ENCODE peak calls at places on chromosomes 3 and 15, in four cellular contexts. T is HAP-1, L is T-helper 9 cell, B is EL. J is an unnamed sample.

GRCh38 chr3:99716463-99716995 is 78.1 kb downstream of the COL8A1 start:
- DNase-seq in L (no peak), B (no peak), T (no peak), J (no peak)

GRCh38 chr15:69337133-69337532 is 38.4 kb downstream of the PAQR5 start:
- DNase-seq in T (peak), L (no peak), B (peak), J (no peak)

GRCh38 chr15:91271565-91272153 is 171.6 kb downstream of the SV2B start:
- DNase-seq in T (peak), L (peak), B (peak), J (peak)

GRCh38 chr3:69806735-69807438 is 67.6 kb downstream of the MITF start:
- DNase-seq in B (peak), L (no peak), T (no peak), J (no peak)

GRCh38 chr15:23422946-23423708 is 23.9 kb downstream of the GOLGA6L2 start:
- DNase-seq in B (peak), L (no peak), T (no peak), J (no peak)

GRCh38 chr3:11545186-11545851 is 98.4 kb downstream of the VGLL4 start:
- DNase-seq in B (no peak), L (no peak), T (no peak), J (no peak)

GRCh38 chr3:69588170-69588569 is 151.1 kb upstream of the MITF start:
- DNase-seq in T (no peak), B (no peak), L (no peak), J (no peak)

GRCh38 chr3:192055946-192056345 is 595.0 kb downstream of the PYDC2 start:
- DNase-seq in B (no peak), T (no peak), L (no peak), J (no peak)

GRCh38 chr3:53641397-53641796 is 147.0 kb downstream of the CACNA1D start:
- DNase-seq in B (no peak), T (no peak), L (no peak), J (no peak)

GRCh38 chr3:33313331-33313730 is 36.1 kb downstream of the FBXL2 start:
- DNase-seq in B (peak), T (no peak), L (no peak), J (no peak)

GRCh38 chr3:127458698-127459097 is 131.8 kb downstream of the TPRA1 start:
- DNase-seq in B (no peak), T (peak), L (no peak), J (no peak)

GRCh38 chr3:55766753-55767152 is 279.6 kb upstream of the WNT5A start:
- DNase-seq in B (no peak), L (no peak), T (no peak), J (no peak)

GRCh38 chr3:161252143-161252542 is 31.0 kb downstream of the NMD3 start:
- DNase-seq in L (no peak), T (no peak), B (no peak), J (no peak)

J was measured in T follicular helper cell.